ENCODE peak calls at places on chromosomes 13 and 19, in seven cellular contexts. One of them, this sample, is unnamed.

GRCh38 chr19:40403262-40403984 is 9.8 kb downstream of the PRX start:
- DNase-seq in activated CD4-positive, alpha-beta T cell treated with anti-CD3 and anti-CD28 coated beads, Interleukin-2, amount 50 U/mL, for 1 hour: peak
- DNase-seq in left colon: peak
- DNase-seq in keratinocyte: peak
- DNase-seq in H1: peak
- DNase-seq in LHCN-M2: peak
- DNase-seq in kidney: peak
- DNase-seq in this sample: peak

GRCh38 chr13:61927648-61928047 is 512.0 kb upstream of the PCDH20 start:
- DNase-seq in LHCN-M2: no peak
- DNase-seq in kidney: no peak
- DNase-seq in H1: no peak
- DNase-seq in keratinocyte: no peak
- DNase-seq in left colon: no peak
- DNase-seq in activated CD4-positive, alpha-beta T cell treated with anti-CD3 and anti-CD28 coated beads, Interleukin-2, amount 50 U/mL, for 1 hour: no peak
- DNase-seq in this sample: no peak

GRCh38 chr13:97535619-97536018 is 101.7 kb downstream of the RAP2A start:
- DNase-seq in activated CD4-positive, alpha-beta T cell treated with anti-CD3 and anti-CD28 coated beads, Interleukin-2, amount 50 U/mL, for 1 hour: no peak
- DNase-seq in LHCN-M2: peak
- DNase-seq in kidney: no peak
- DNase-seq in left colon: no peak
- DNase-seq in keratinocyte: no peak
- DNase-seq in H1: no peak
- DNase-seq in this sample: no peak

GRCh38 chr19:9885077-9885552 is 50.0 kb downstream of the PIN1 start:
- DNase-seq in LHCN-M2: peak
- DNase-seq in H1: no peak
- DNase-seq in kidney: no peak
- DNase-seq in activated CD4-positive, alpha-beta T cell treated with anti-CD3 and anti-CD28 coated beads, Interleukin-2, amount 50 U/mL, for 1 hour: no peak
- DNase-seq in keratinocyte: no peak
- DNase-seq in left colon: no peak
- DNase-seq in this sample: peak

GRCh38 chr13:28530729-28531194 is 35.8 kb upstream of the FLT1 start:
- DNase-seq in left colon: no peak
- DNase-seq in kidney: peak
- DNase-seq in activated CD4-positive, alpha-beta T cell treated with anti-CD3 and anti-CD28 coated beads, Interleukin-2, amount 50 U/mL, for 1 hour: no peak
- DNase-seq in keratinocyte: no peak
- DNase-seq in LHCN-M2: peak
- DNase-seq in H1: no peak
- DNase-seq in this sample: no peak

GRCh38 chr13:39676315-39676876 is 20.9 kb downstream of the COG6 start:
- DNase-seq in LHCN-M2: peak
- DNase-seq in H1: no peak
- DNase-seq in keratinocyte: no peak
- DNase-seq in activated CD4-positive, alpha-beta T cell treated with anti-CD3 and anti-CD28 coated beads, Interleukin-2, amount 50 U/mL, for 1 hour: peak
- DNase-seq in left colon: no peak
- DNase-seq in kidney: no peak
- DNase-seq in this sample: no peak

GRCh38 chr19:42396248-42396541 is 6.1 kb upstream of the CNFN start:
- DNase-seq in activated CD4-positive, alpha-beta T cell treated with anti-CD3 and anti-CD28 coated beads, Interleukin-2, amount 50 U/mL, for 1 hour: no peak
- DNase-seq in H1: no peak
- DNase-seq in kidney: no peak
- DNase-seq in keratinocyte: no peak
- DNase-seq in left colon: no peak
- DNase-seq in LHCN-M2: no peak
- DNase-seq in this sample: no peak

GRCh38 chr19:47122359-47123335 is 8.0 kb upstream of the SAE1 start:
- DNase-seq in keratinocyte: no peak
- DNase-seq in H1: no peak
- DNase-seq in LHCN-M2: peak
- DNase-seq in activated CD4-positive, alpha-beta T cell treated with anti-CD3 and anti-CD28 coated beads, Interleukin-2, amount 50 U/mL, for 1 hour: no peak
- DNase-seq in left colon: no peak
- DNase-seq in kidney: no peak
- DNase-seq in this sample: no peak

GRCh38 chr19:932647-933552 is 7.1 kb downstream of the ARID3A start:
- DNase-seq in H1: peak
- DNase-seq in kidney: peak
- DNase-seq in LHCN-M2: peak
- DNase-seq in left colon: peak
- DNase-seq in activated CD4-positive, alpha-beta T cell treated with anti-CD3 and anti-CD28 coated beads, Interleukin-2, amount 50 U/mL, for 1 hour: peak
- DNase-seq in keratinocyte: no peak
- DNase-seq in this sample: no peak

GRCh38 chr13:72403396-72404010 is 323.9 kb downstream of the MZT1 start:
- DNase-seq in kidney: no peak
- DNase-seq in keratinocyte: no peak
- DNase-seq in LHCN-M2: peak
- DNase-seq in H1: no peak
- DNase-seq in activated CD4-positive, alpha-beta T cell treated with anti-CD3 and anti-CD28 coated beads, Interleukin-2, amount 50 U/mL, for 1 hour: no peak
- DNase-seq in left colon: no peak
- DNase-seq in this sample: no peak

GRCh38 chr19:48368942-48369341 is 4.8 kb downstream of the SYNGR4 start:
- DNase-seq in activated CD4-positive, alpha-beta T cell treated with anti-CD3 and anti-CD28 coated beads, Interleukin-2, amount 50 U/mL, for 1 hour: no peak
- DNase-seq in left colon: peak
- DNase-seq in H1: no peak
- DNase-seq in kidney: no peak
- DNase-seq in keratinocyte: no peak
- DNase-seq in LHCN-M2: no peak
- DNase-seq in this sample: no peak

GRCh38 chr19:29544656-29545360 is 19.0 kb downstream of the VSTM2B start:
- DNase-seq in left colon: no peak
- DNase-seq in H1: peak
- DNase-seq in keratinocyte: no peak
- DNase-seq in LHCN-M2: no peak
- DNase-seq in activated CD4-positive, alpha-beta T cell treated with anti-CD3 and anti-CD28 coated beads, Interleukin-2, amount 50 U/mL, for 1 hour: no peak
- DNase-seq in kidney: no peak
- DNase-seq in this sample: no peak

GRCh38 chr13:32423592-32423991 is 4.3 kb downstream of the N4BP2L1 start:
- DNase-seq in LHCN-M2: no peak
- DNase-seq in activated CD4-positive, alpha-beta T cell treated with anti-CD3 and anti-CD28 coated beads, Interleukin-2, amount 50 U/mL, for 1 hour: no peak
- DNase-seq in kidney: no peak
- DNase-seq in H1: no peak
- DNase-seq in keratinocyte: no peak
- DNase-seq in left colon: no peak
- DNase-seq in this sample: no peak

GRCh38 chr13:45367995-45368394 is 27.0 kb upstream of the TPT1 start:
- DNase-seq in LHCN-M2: no peak
- DNase-seq in kidney: no peak
- DNase-seq in left colon: no peak
- DNase-seq in activated CD4-positive, alpha-beta T cell treated with anti-CD3 and anti-CD28 coated beads, Interleukin-2, amount 50 U/mL, for 1 hour: no peak
- DNase-seq in H1: no peak
- DNase-seq in keratinocyte: no peak
- DNase-seq in this sample: no peak

GRCh38 chr13:101552797-101553196 is 100.3 kb downstream of the ITGBL1 start:
- DNase-seq in LHCN-M2: peak
- DNase-seq in activated CD4-positive, alpha-beta T cell treated with anti-CD3 and anti-CD28 coated beads, Interleukin-2, amount 50 U/mL, for 1 hour: no peak
- DNase-seq in left colon: no peak
- DNase-seq in kidney: no peak
- DNase-seq in keratinocyte: no peak
- DNase-seq in H1: no peak
- DNase-seq in this sample: no peak

GRCh38 chr19:12786149-12786870 is 5.0 kb upstream of the JUNB start:
- DNase-seq in LHCN-M2: peak
- DNase-seq in keratinocyte: no peak
- DNase-seq in activated CD4-positive, alpha-beta T cell treated with anti-CD3 and anti-CD28 coated beads, Interleukin-2, amount 50 U/mL, for 1 hour: no peak
- DNase-seq in kidney: peak
- DNase-seq in left colon: peak
- DNase-seq in H1: no peak
- DNase-seq in this sample: peak

GRCh38 chr13:21326155-21327030 is 132.7 kb downstream of the ZDHHC20 start:
- DNase-seq in LHCN-M2: peak
- DNase-seq in keratinocyte: no peak
- DNase-seq in activated CD4-positive, alpha-beta T cell treated with anti-CD3 and anti-CD28 coated beads, Interleukin-2, amount 50 U/mL, for 1 hour: no peak
- DNase-seq in left colon: peak
- DNase-seq in kidney: no peak
- DNase-seq in H1: peak
- DNase-seq in this sample: no peak

GRCh38 chr13:98941118-98941517 is 36.7 kb downstream of the DOCK9 start:
- DNase-seq in activated CD4-positive, alpha-beta T cell treated with anti-CD3 and anti-CD28 coated beads, Interleukin-2, amount 50 U/mL, for 1 hour: no peak
- DNase-seq in keratinocyte: no peak
- DNase-seq in left colon: no peak
- DNase-seq in kidney: no peak
- DNase-seq in LHCN-M2: no peak
- DNase-seq in H1: no peak
- DNase-seq in this sample: no peak

GRCh38 chr19:19406878-19407639 is 1.6 kb downstream of the GATAD2A start:
- DNase-seq in H1: no peak
- DNase-seq in activated CD4-positive, alpha-beta T cell treated with anti-CD3 and anti-CD28 coated beads, Interleukin-2, amount 50 U/mL, for 1 hour: peak
- DNase-seq in keratinocyte: no peak
- DNase-seq in left colon: peak
- DNase-seq in LHCN-M2: peak
- DNase-seq in kidney: no peak
- DNase-seq in this sample: peak

GRCh38 chr13:86563308-86563707 is 764.1 kb upstream of the SLITRK6 start:
- DNase-seq in keratinocyte: no peak
- DNase-seq in left colon: no peak
- DNase-seq in activated CD4-positive, alpha-beta T cell treated with anti-CD3 and anti-CD28 coated beads, Interleukin-2, amount 50 U/mL, for 1 hour: no peak
- DNase-seq in H1: no peak
- DNase-seq in kidney: no peak
- DNase-seq in LHCN-M2: peak
- DNase-seq in this sample: no peak

GRCh38 chr19:29491491-29491890 is 34.3 kb upstream of the VSTM2B start:
- DNase-seq in kidney: no peak
- DNase-seq in left colon: no peak
- DNase-seq in H1: peak
- DNase-seq in activated CD4-positive, alpha-beta T cell treated with anti-CD3 and anti-CD28 coated beads, Interleukin-2, amount 50 U/mL, for 1 hour: no peak
- DNase-seq in LHCN-M2: no peak
- DNase-seq in keratinocyte: no peak
- DNase-seq in this sample: no peak

GRCh38 chr19:17041994-17042393 is 15.4 kb upstream of the CPAMD8 start:
- DNase-seq in kidney: no peak
- DNase-seq in H1: no peak
- DNase-seq in activated CD4-positive, alpha-beta T cell treated with anti-CD3 and anti-CD28 coated beads, Interleukin-2, amount 50 U/mL, for 1 hour: no peak
- DNase-seq in LHCN-M2: no peak
- DNase-seq in keratinocyte: no peak
- DNase-seq in left colon: peak
- DNase-seq in this sample: no peak

GRCh38 chr19:12913871-12914690 is 5.0 kb downstream of the SYCE2 start:
- DNase-seq in keratinocyte: no peak
- DNase-seq in kidney: no peak
- DNase-seq in LHCN-M2: no peak
- DNase-seq in activated CD4-positive, alpha-beta T cell treated with anti-CD3 and anti-CD28 coated beads, Interleukin-2, amount 50 U/mL, for 1 hour: peak
- DNase-seq in H1: no peak
- DNase-seq in left colon: no peak
- DNase-seq in this sample: no peak

GRCh38 chr13:78595458-78595818 is 7.9 kb downstream of the POU4F1 start:
- DNase-seq in keratinocyte: no peak
- DNase-seq in LHCN-M2: no peak
- DNase-seq in activated CD4-positive, alpha-beta T cell treated with anti-CD3 and anti-CD28 coated beads, Interleukin-2, amount 50 U/mL, for 1 hour: no peak
- DNase-seq in left colon: no peak
- DNase-seq in H1: no peak
- DNase-seq in kidney: no peak
- DNase-seq in this sample: no peak

GRCh38 chr19:51702754-51703654 is 9.9 kb downstream of the SPACA6 start:
- DNase-seq in kidney: peak
- DNase-seq in H1: peak
- DNase-seq in LHCN-M2: no peak
- DNase-seq in activated CD4-positive, alpha-beta T cell treated with anti-CD3 and anti-CD28 coated beads, Interleukin-2, amount 50 U/mL, for 1 hour: no peak
- DNase-seq in left colon: peak
- DNase-seq in keratinocyte: no peak
- DNase-seq in this sample: peak

GRCh38 chr19:33520844-33521479 is 629 bp downstream of the PEPD start:
- DNase-seq in H1: no peak
- DNase-seq in activated CD4-positive, alpha-beta T cell treated with anti-CD3 and anti-CD28 coated beads, Interleukin-2, amount 50 U/mL, for 1 hour: no peak
- DNase-seq in kidney: no peak
- DNase-seq in LHCN-M2: no peak
- DNase-seq in keratinocyte: no peak
- DNase-seq in left colon: no peak
- DNase-seq in this sample: no peak

GRCh38 chr19:9782282-9782681 is 13.7 kb upstream of the ZNF846 start:
- DNase-seq in left colon: no peak
- DNase-seq in H1: no peak
- DNase-seq in keratinocyte: no peak
- DNase-seq in kidney: no peak
- DNase-seq in LHCN-M2: peak
- DNase-seq in activated CD4-positive, alpha-beta T cell treated with anti-CD3 and anti-CD28 coated beads, Interleukin-2, amount 50 U/mL, for 1 hour: no peak
- DNase-seq in this sample: no peak

GRCh38 chr13:78012046-78012445 is 93.4 kb upstream of the EDNRB start:
- DNase-seq in H1: no peak
- DNase-seq in kidney: no peak
- DNase-seq in activated CD4-positive, alpha-beta T cell treated with anti-CD3 and anti-CD28 coated beads, Interleukin-2, amount 50 U/mL, for 1 hour: no peak
- DNase-seq in LHCN-M2: no peak
- DNase-seq in left colon: no peak
- DNase-seq in keratinocyte: no peak
- DNase-seq in this sample: no peak

GRCh38 chr13:99265823-99266426 is 7.7 kb upstream of the GPR18 start:
- DNase-seq in H1: no peak
- DNase-seq in kidney: no peak
- DNase-seq in LHCN-M2: peak
- DNase-seq in left colon: no peak
- DNase-seq in keratinocyte: peak
- DNase-seq in activated CD4-positive, alpha-beta T cell treated with anti-CD3 and anti-CD28 coated beads, Interleukin-2, amount 50 U/mL, for 1 hour: no peak
- DNase-seq in this sample: no peak

GRCh38 chr13:98022210-98022609 is 68.7 kb downstream of the IPO5 start:
- DNase-seq in H1: no peak
- DNase-seq in LHCN-M2: peak
- DNase-seq in left colon: no peak
- DNase-seq in activated CD4-positive, alpha-beta T cell treated with anti-CD3 and anti-CD28 coated beads, Interleukin-2, amount 50 U/mL, for 1 hour: no peak
- DNase-seq in kidney: no peak
- DNase-seq in keratinocyte: no peak
- DNase-seq in this sample: no peak

GRCh38 chr13:110825516-110825915 is 89.4 kb downstream of the ANKRD10 start:
- DNase-seq in H1: no peak
- DNase-seq in LHCN-M2: no peak
- DNase-seq in left colon: no peak
- DNase-seq in kidney: no peak
- DNase-seq in keratinocyte: no peak
- DNase-seq in activated CD4-positive, alpha-beta T cell treated with anti-CD3 and anti-CD28 coated beads, Interleukin-2, amount 50 U/mL, for 1 hour: no peak
- DNase-seq in this sample: no peak

GRCh38 chr13:65293530-65294198 is 1936.5 kb downstream of the PCDH9 start:
- DNase-seq in H1: no peak
- DNase-seq in keratinocyte: no peak
- DNase-seq in kidney: no peak
- DNase-seq in LHCN-M2: no peak
- DNase-seq in activated CD4-positive, alpha-beta T cell treated with anti-CD3 and anti-CD28 coated beads, Interleukin-2, amount 50 U/mL, for 1 hour: no peak
- DNase-seq in left colon: no peak
- DNase-seq in this sample: no peak

GRCh38 chr13:41639237-41639904 is 182.0 kb downstream of the RGCC start:
- DNase-seq in left colon: no peak
- DNase-seq in activated CD4-positive, alpha-beta T cell treated with anti-CD3 and anti-CD28 coated beads, Interleukin-2, amount 50 U/mL, for 1 hour: no peak
- DNase-seq in LHCN-M2: no peak
- DNase-seq in kidney: no peak
- DNase-seq in keratinocyte: no peak
- DNase-seq in H1: no peak
- DNase-seq in this sample: no peak

GRCh38 chr13:25267715-25268114 is 19.6 kb downstream of the MTMR6 start:
- DNase-seq in LHCN-M2: peak
- DNase-seq in activated CD4-positive, alpha-beta T cell treated with anti-CD3 and anti-CD28 coated beads, Interleukin-2, amount 50 U/mL, for 1 hour: no peak
- DNase-seq in left colon: no peak
- DNase-seq in H1: no peak
- DNase-seq in kidney: no peak
- DNase-seq in keratinocyte: no peak
- DNase-seq in this sample: no peak

GRCh38 chr19:35641515-35642151 is at the start of gene ETV2:
- DNase-seq in kidney: no peak
- DNase-seq in LHCN-M2: no peak
- DNase-seq in left colon: peak
- DNase-seq in keratinocyte: no peak
- DNase-seq in H1: peak
- DNase-seq in activated CD4-positive, alpha-beta T cell treated with anti-CD3 and anti-CD28 coated beads, Interleukin-2, amount 50 U/mL, for 1 hour: no peak
- DNase-seq in this sample: no peak

GRCh38 chr13:99119686-99120085 is 81.0 kb upstream of the UBAC2 start:
- DNase-seq in kidney: no peak
- DNase-seq in H1: no peak
- DNase-seq in left colon: no peak
- DNase-seq in keratinocyte: no peak
- DNase-seq in LHCN-M2: no peak
- DNase-seq in activated CD4-positive, alpha-beta T cell treated with anti-CD3 and anti-CD28 coated beads, Interleukin-2, amount 50 U/mL, for 1 hour: no peak
- DNase-seq in this sample: no peak

This sample was measured in pancreas.